ENCODE peak calls at places on chromosomes 6 and 20, in six cellular contexts. N is IMR-90; B is kidney glomerular epithelial cell; I is activated CD8-positive, alpha-beta memory T cell treated with anti-CD3 and anti-CD28 coated beads for 24 hours; K is MM.1S; H is fibroblast of the conjunctiva. R is an unnamed sample.
A peak's percentile ranks its signal among the peaks of the same experiment; 100 is the strongest.

GRCh38 chr6:118704911-118705310 is 53.5 kb upstream of the CEP85L start:
- DNase-seq in K (no peak), B (no peak), I (no peak), H (no peak), N (no peak), R (no peak)

GRCh38 chr6:33313105-33313708 is 671 bp downstream of the TAPBP start:
- DNase-seq in B (no peak), I (peak; percentile 82), K (peak; percentile 26), N (peak; percentile 31), H (no peak), R (peak; percentile 87)

GRCh38 chr6:34063641-34064040 is 82.2 kb downstream of the GRM4 start:
- DNase-seq in I (no peak), K (no peak), N (no peak), H (no peak), B (no peak), R (no peak)

GRCh38 chr6:30752164-30752927 is 8.0 kb upstream of the IER3 start:
- DNase-seq in K (no peak), N (peak; percentile 100), B (peak; percentile 99), I (no peak), H (peak; percentile 99), R (peak; percentile 97)

GRCh38 chr6:43613721-43614395 is 15.2 kb downstream of the GTPBP2 start:
- DNase-seq in K (no peak), I (no peak), H (no peak), N (no peak), B (no peak), R (no peak)

GRCh38 chr6:56223995-56224394 is 23.4 kb downstream of the COL21A1 start:
- DNase-seq in I (no peak), H (no peak), B (peak; percentile 32), N (peak; percentile 45), K (no peak), R (no peak)

GRCh38 chr20:37901667-37902503 is 1.0 kb upstream of the VSTM2L start:
- DNase-seq in B (peak; percentile 33), K (no peak), N (peak; percentile 60), H (peak; percentile 55), I (no peak), R (no peak)

GRCh38 chr6:36858407-36858981 is 16.1 kb downstream of the PPIL1 start:
- DNase-seq in B (no peak), I (no peak), K (no peak), H (no peak), N (peak; percentile 77), R (peak; percentile 93)

GRCh38 chr20:2800590-2801458 is at the start of gene CPXM1:
- DNase-seq in K (no peak), I (no peak), H (no peak), N (no peak), B (no peak), R (no peak)

GRCh38 chr6:142671791-142672190 is 273.2 kb downstream of the HIVEP2 start:
- DNase-seq in N (no peak), B (no peak), K (no peak), H (no peak), I (no peak), R (no peak)

GRCh38 chr6:72365773-72366172 is 256.1 kb upstream of the KCNQ5 start:
- DNase-seq in N (no peak), B (no peak), K (no peak), I (no peak), H (no peak), R (no peak)

GRCh38 chr6:131816869-131817268 is 9.0 kb downstream of the ENPP1 start:
- DNase-seq in K (no peak), N (no peak), B (no peak), H (no peak), I (no peak), R (no peak)

GRCh38 chr6:90442366-90442765 is 144.5 kb downstream of the MAP3K7 start:
- DNase-seq in K (no peak), I (no peak), B (no peak), H (peak; percentile 31), N (peak; percentile 22), R (no peak)

GRCh38 chr20:49853640-49854039 is 41.0 kb downstream of the SLC9A8 start:
- DNase-seq in I (no peak), K (no peak), H (peak; percentile 54), N (peak; percentile 86), B (peak; percentile 80), R (no peak)

GRCh38 chr20:2006452-2007381 is 12.9 kb upstream of the PDYN start:
- DNase-seq in K (peak; percentile 21), B (peak; percentile 16), N (peak; percentile 30), I (no peak), H (peak; percentile 9), R (no peak)

GRCh38 chr6:158663465-158664167 is 13.8 kb downstream of the SYTL3 start:
- DNase-seq in I (peak; percentile 13), N (no peak), B (no peak), K (no peak), H (no peak), R (no peak)

GRCh38 chr20:62396367-62397239 is 9.7 kb downstream of the RPS21 start:
- DNase-seq in K (no peak), B (no peak), H (no peak), I (no peak), N (no peak), R (no peak)

GRCh38 chr6:163872335-163872734 is 457.8 kb downstream of the QKI start:
- DNase-seq in K (no peak), B (no peak), I (no peak), N (peak; percentile 98), H (peak; percentile 68), R (no peak)

R was measured in vagina.